ENCODE peak calls at places on chromosomes 4 and X, in seven cellular contexts. One of them, this sample, is unnamed.

GRCh38 chr4:60378010-60378409 is 822.1 kb upstream of the ADGRL3 start:
- DNase-seq in psoas muscle: no peak
- DNase-seq in AG04450: no peak
- DNase-seq in pancreas: no peak
- DNase-seq in HFFc6: no peak
- DNase-seq in heart left ventricle: no peak
- DNase-seq in lower lobe of right lung: no peak
- DNase-seq in this sample: no peak

GRCh38 chr4:110085131-110085530 is 113.3 kb downstream of the ELOVL6 start:
- DNase-seq in psoas muscle: no peak
- DNase-seq in AG04450: no peak
- DNase-seq in pancreas: no peak
- DNase-seq in HFFc6: no peak
- DNase-seq in heart left ventricle: no peak
- DNase-seq in lower lobe of right lung: no peak
- DNase-seq in this sample: no peak

GRCh38 chrX:101550825-101551767 is 749 bp downstream of the ARMCX1 start:
- DNase-seq in psoas muscle: peak
- DNase-seq in AG04450: no peak
- DNase-seq in pancreas: peak
- DNase-seq in HFFc6: peak
- DNase-seq in heart left ventricle: peak
- DNase-seq in lower lobe of right lung: peak
- DNase-seq in this sample: peak

GRCh38 chr4:11230888-11231287 is 197.8 kb downstream of the HS3ST1 start:
- DNase-seq in psoas muscle: no peak
- DNase-seq in AG04450: no peak
- DNase-seq in pancreas: no peak
- DNase-seq in HFFc6: no peak
- DNase-seq in heart left ventricle: no peak
- DNase-seq in lower lobe of right lung: no peak
- DNase-seq in this sample: no peak

GRCh38 chrX:113959912-113960626 is 623.8 kb upstream of the HTR2C start:
- DNase-seq in psoas muscle: no peak
- DNase-seq in AG04450: no peak
- DNase-seq in pancreas: no peak
- DNase-seq in HFFc6: no peak
- DNase-seq in heart left ventricle: no peak
- DNase-seq in lower lobe of right lung: no peak
- DNase-seq in this sample: no peak

GRCh38 chrX:9846631-9847030 is 60.4 kb downstream of the SHROOM2 start:
- DNase-seq in psoas muscle: no peak
- DNase-seq in AG04450: no peak
- DNase-seq in pancreas: no peak
- DNase-seq in HFFc6: no peak
- DNase-seq in heart left ventricle: no peak
- DNase-seq in lower lobe of right lung: no peak
- DNase-seq in this sample: no peak

GRCh38 chr4:169484485-169484884 is 127.9 kb downstream of the NEK1 start:
- DNase-seq in psoas muscle: no peak
- DNase-seq in AG04450: no peak
- DNase-seq in pancreas: no peak
- DNase-seq in HFFc6: no peak
- DNase-seq in heart left ventricle: no peak
- DNase-seq in lower lobe of right lung: no peak
- DNase-seq in this sample: no peak

GRCh38 chr4:152935661-152936445 is at the start of gene FHDC1:
- DNase-seq in psoas muscle: no peak
- DNase-seq in AG04450: no peak
- DNase-seq in pancreas: peak
- DNase-seq in HFFc6: no peak
- DNase-seq in heart left ventricle: no peak
- DNase-seq in lower lobe of right lung: peak
- DNase-seq in this sample: peak

GRCh38 chr4:84632092-84632491 is 49.2 kb downstream of the CDS1 start:
- DNase-seq in psoas muscle: no peak
- DNase-seq in AG04450: peak
- DNase-seq in pancreas: no peak
- DNase-seq in HFFc6: no peak
- DNase-seq in heart left ventricle: no peak
- DNase-seq in lower lobe of right lung: no peak
- DNase-seq in this sample: no peak

GRCh38 chr4:38675167-38676121 is 11.4 kb downstream of the KLF3 start:
- DNase-seq in psoas muscle: peak
- DNase-seq in AG04450: peak
- DNase-seq in pancreas: no peak
- DNase-seq in HFFc6: peak
- DNase-seq in heart left ventricle: peak
- DNase-seq in lower lobe of right lung: peak
- DNase-seq in this sample: no peak

GRCh38 chr4:26878729-26879415 is 18.2 kb downstream of the STIM2 start:
- DNase-seq in psoas muscle: no peak
- DNase-seq in AG04450: no peak
- DNase-seq in pancreas: no peak
- DNase-seq in HFFc6: no peak
- DNase-seq in heart left ventricle: no peak
- DNase-seq in lower lobe of right lung: no peak
- DNase-seq in this sample: no peak

GRCh38 chr4:52892880-52893279 is 30.8 kb downstream of the RASL11B start:
- DNase-seq in psoas muscle: no peak
- DNase-seq in AG04450: no peak
- DNase-seq in pancreas: no peak
- DNase-seq in HFFc6: no peak
- DNase-seq in heart left ventricle: no peak
- DNase-seq in lower lobe of right lung: no peak
- DNase-seq in this sample: no peak

GRCh38 chr4:151408380-151408629 is 671 bp upstream of the FHIP1A start:
- DNase-seq in psoas muscle: no peak
- DNase-seq in AG04450: no peak
- DNase-seq in pancreas: no peak
- DNase-seq in HFFc6: no peak
- DNase-seq in heart left ventricle: no peak
- DNase-seq in lower lobe of right lung: no peak
- DNase-seq in this sample: no peak

GRCh38 chrX:117538441-117539418 is 577.9 kb downstream of the KLHL13 start:
- DNase-seq in psoas muscle: no peak
- DNase-seq in AG04450: no peak
- DNase-seq in pancreas: no peak
- DNase-seq in HFFc6: no peak
- DNase-seq in heart left ventricle: no peak
- DNase-seq in lower lobe of right lung: no peak
- DNase-seq in this sample: no peak

GRCh38 chr4:3225946-3226345 is 23.0 kb upstream of the MSANTD1 start:
- DNase-seq in psoas muscle: peak
- DNase-seq in AG04450: no peak
- DNase-seq in pancreas: no peak
- DNase-seq in HFFc6: no peak
- DNase-seq in heart left ventricle: no peak
- DNase-seq in lower lobe of right lung: peak
- DNase-seq in this sample: peak

GRCh38 chr4:104385713-104386112 is 109.0 kb downstream of the CXXC4 start:
- DNase-seq in psoas muscle: no peak
- DNase-seq in AG04450: no peak
- DNase-seq in pancreas: no peak
- DNase-seq in HFFc6: no peak
- DNase-seq in heart left ventricle: no peak
- DNase-seq in lower lobe of right lung: no peak
- DNase-seq in this sample: no peak

GRCh38 chrX:44544036-44544435 is 1.4 kb upstream of the FUNDC1 start:
- DNase-seq in psoas muscle: no peak
- DNase-seq in AG04450: no peak
- DNase-seq in pancreas: no peak
- DNase-seq in HFFc6: no peak
- DNase-seq in heart left ventricle: no peak
- DNase-seq in lower lobe of right lung: no peak
- DNase-seq in this sample: no peak

DNA sequence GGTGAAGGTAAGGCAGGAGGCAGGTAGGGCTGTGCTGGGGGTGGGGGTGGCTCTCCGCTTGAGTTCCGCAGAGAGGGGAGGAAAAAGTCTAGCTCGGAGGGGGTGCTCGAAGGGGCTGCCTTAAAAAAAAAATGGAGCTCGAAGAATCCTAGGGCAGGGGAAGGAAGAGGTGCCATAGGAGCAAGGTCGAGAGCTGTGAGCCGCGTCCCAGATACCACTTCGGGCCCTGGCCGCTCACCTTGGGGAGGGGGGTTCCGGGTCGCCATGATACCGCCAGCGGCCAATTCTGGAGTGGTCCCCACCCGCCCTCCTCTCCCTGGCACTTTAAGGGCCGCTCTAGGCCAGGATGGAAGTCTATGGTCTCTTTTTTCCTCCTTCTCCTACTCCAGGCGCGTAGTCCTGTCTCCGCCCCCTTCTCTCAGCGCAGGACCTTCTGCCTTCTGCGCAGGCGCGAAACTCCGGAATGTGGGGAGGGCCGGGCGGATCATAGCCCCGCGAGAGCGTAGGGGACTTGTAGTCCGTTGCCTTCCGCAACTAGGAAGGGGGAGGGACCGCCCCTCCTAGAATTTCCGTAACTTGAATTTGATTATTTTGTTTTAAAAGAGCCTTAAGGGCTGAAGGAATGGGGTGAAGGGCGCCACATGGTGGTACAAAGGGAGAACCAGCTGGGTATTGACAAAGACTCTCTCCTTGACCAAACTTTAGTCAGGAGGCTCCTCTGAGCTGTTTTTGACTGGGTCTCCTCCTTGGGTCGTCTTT is at the start of gene FUNDC1:
- DNase-seq in psoas muscle: peak
- DNase-seq in AG04450: peak
- DNase-seq in pancreas: peak
- DNase-seq in HFFc6: peak
- DNase-seq in heart left ventricle: peak
- DNase-seq in lower lobe of right lung: peak
- DNase-seq in this sample: peak
- TF ChIP-seq CTCF in psoas muscle: peak
- TF ChIP-seq CTCF in AG04450: peak
- TF ChIP-seq CTCF in pancreas: peak
- TF ChIP-seq CTCF in HFFc6: peak
- TF ChIP-seq CTCF in heart left ventricle: no peak
- TF ChIP-seq CTCF in lower lobe of right lung: peak
- TF ChIP-seq CTCF in this sample: no peak

GRCh38 chrX:86121916-86122315 is 26.3 kb upstream of the DACH2 start:
- DNase-seq in psoas muscle: no peak
- DNase-seq in AG04450: no peak
- DNase-seq in pancreas: no peak
- DNase-seq in HFFc6: no peak
- DNase-seq in heart left ventricle: no peak
- DNase-seq in lower lobe of right lung: no peak
- DNase-seq in this sample: no peak
- TF ChIP-seq CTCF in psoas muscle: no peak
- TF ChIP-seq CTCF in AG04450: no peak
- TF ChIP-seq CTCF in pancreas: no peak
- TF ChIP-seq CTCF in HFFc6: no peak
- TF ChIP-seq CTCF in heart left ventricle: no peak
- TF ChIP-seq CTCF in lower lobe of right lung: no peak
- TF ChIP-seq CTCF in this sample: no peak

GRCh38 chr4:156677136-156677535 is 294.5 kb downstream of the PDGFC start:
- DNase-seq in psoas muscle: no peak
- DNase-seq in AG04450: no peak
- DNase-seq in pancreas: no peak
- DNase-seq in HFFc6: no peak
- DNase-seq in heart left ventricle: no peak
- DNase-seq in lower lobe of right lung: no peak
- DNase-seq in this sample: no peak
- TF ChIP-seq CTCF in psoas muscle: no peak
- TF ChIP-seq CTCF in AG04450: no peak
- TF ChIP-seq CTCF in pancreas: no peak
- TF ChIP-seq CTCF in HFFc6: peak
- TF ChIP-seq CTCF in heart left ventricle: no peak
- TF ChIP-seq CTCF in lower lobe of right lung: no peak
- TF ChIP-seq CTCF in this sample: peak

GRCh38 chrX:48631376-48632090 is 34.2 kb downstream of the WDR13 start:
- DNase-seq in psoas muscle: peak
- DNase-seq in AG04450: peak
- DNase-seq in pancreas: peak
- DNase-seq in HFFc6: peak
- DNase-seq in heart left ventricle: peak
- DNase-seq in lower lobe of right lung: peak
- DNase-seq in this sample: peak
- TF ChIP-seq CTCF in psoas muscle: peak
- TF ChIP-seq CTCF in AG04450: peak
- TF ChIP-seq CTCF in pancreas: peak
- TF ChIP-seq CTCF in HFFc6: peak
- TF ChIP-seq CTCF in heart left ventricle: peak
- TF ChIP-seq CTCF in lower lobe of right lung: peak
- TF ChIP-seq CTCF in this sample: peak

GRCh38 chrX:11641368-11641767 is 24.4 kb downstream of the ARHGAP6 start:
- DNase-seq in psoas muscle: no peak
- DNase-seq in AG04450: no peak
- DNase-seq in pancreas: no peak
- DNase-seq in HFFc6: no peak
- DNase-seq in heart left ventricle: no peak
- DNase-seq in lower lobe of right lung: no peak
- DNase-seq in this sample: no peak
- TF ChIP-seq CTCF in psoas muscle: no peak
- TF ChIP-seq CTCF in AG04450: no peak
- TF ChIP-seq CTCF in pancreas: no peak
- TF ChIP-seq CTCF in HFFc6: no peak
- TF ChIP-seq CTCF in heart left ventricle: no peak
- TF ChIP-seq CTCF in lower lobe of right lung: no peak
- TF ChIP-seq CTCF in this sample: no peak

GRCh38 chr4:154549894-154550790 is at the start of gene PLRG1:
- DNase-seq in psoas muscle: peak
- DNase-seq in AG04450: peak
- DNase-seq in pancreas: peak
- DNase-seq in HFFc6: peak
- DNase-seq in heart left ventricle: peak
- DNase-seq in lower lobe of right lung: peak
- DNase-seq in this sample: peak
- TF ChIP-seq CTCF in psoas muscle: peak
- TF ChIP-seq CTCF in AG04450: peak
- TF ChIP-seq CTCF in pancreas: peak
- TF ChIP-seq CTCF in HFFc6: no peak
- TF ChIP-seq CTCF in heart left ventricle: no peak
- TF ChIP-seq CTCF in lower lobe of right lung: no peak
- TF ChIP-seq CTCF in this sample: peak

GRCh38 chrX:97400492-97400891 is 516.8 kb downstream of the RPA4 start:
- DNase-seq in psoas muscle: no peak
- DNase-seq in AG04450: no peak
- DNase-seq in pancreas: no peak
- DNase-seq in HFFc6: no peak
- DNase-seq in heart left ventricle: no peak
- DNase-seq in lower lobe of right lung: no peak
- DNase-seq in this sample: no peak
- TF ChIP-seq CTCF in psoas muscle: no peak
- TF ChIP-seq CTCF in AG04450: no peak
- TF ChIP-seq CTCF in pancreas: no peak
- TF ChIP-seq CTCF in HFFc6: no peak
- TF ChIP-seq CTCF in heart left ventricle: no peak
- TF ChIP-seq CTCF in lower lobe of right lung: no peak
- TF ChIP-seq CTCF in this sample: no peak